ENCODE peak calls at places on chromosomes 16 and 17, in five cellular contexts. C, A, D, X and U are unnamed samples.

GRCh38 chr17:81231121-81231645 is 7.7 kb downstream of the TEPSIN start:
- DNase-seq in D (no peak), A (no peak), C (no peak), X (no peak), U (no peak)

GRCh38 chr17:36652716-36653115 is 51.3 kb downstream of the MRM1 start:
- DNase-seq in X (peak), D (no peak), A (no peak), C (no peak), U (no peak)

GRCh38 chr16:72612271-72612670 is 435.7 kb downstream of the ZFHX3 start:
- DNase-seq in D (no peak), C (no peak), X (no peak), A (no peak), U (no peak)

GRCh38 chr17:17063546-17064122 is 21.4 kb downstream of the MPRIP start:
- DNase-seq in C (no peak), X (no peak), A (peak), D (no peak), U (no peak)

GRCh38 chr16:81908466-81909230 is 102.6 kb downstream of the SDR42E1 start:
- DNase-seq in D (no peak), X (peak), A (no peak), C (no peak), U (no peak)

GRCh38 chr17:59785091-59785799 is 77.8 kb downstream of the VMP1 start:
- DNase-seq in A (no peak), D (no peak), C (no peak), X (no peak), U (no peak)

GRCh38 chr17:15490634-15491261 is 23.3 kb upstream of the CDRT4 start:
- DNase-seq in C (no peak), D (no peak), A (peak), X (no peak), U (no peak)

GRCh38 chr17:1724869-1725641 is 551 bp downstream of the WDR81 start:
- DNase-seq in D (no peak), A (no peak), C (no peak), X (no peak), U (no peak)

GRCh38 chr16:88437367-88437964 is 15.6 kb upstream of the ZFPM1 start:
- DNase-seq in D (no peak), X (no peak), C (no peak), A (no peak), U (peak)

GRCh38 chr17:79522414-79522813 is 88.4 kb downstream of the RBFOX3 start:
- DNase-seq in A (no peak), C (no peak), D (no peak), X (no peak), U (no peak)

GRCh38 chr17:46894476-46895151 is 28.3 kb upstream of the GOSR2 start:
- DNase-seq in A (no peak), C (no peak), D (no peak), X (no peak), U (no peak)

GRCh38 chr17:38798614-38799500 is 499 bp downstream of the PIP4K2B start:
- DNase-seq in A (peak), D (no peak), C (no peak), X (no peak), U (no peak)

GRCh38 chr17:45022288-45022648 is 29.2 kb downstream of the DCAKD start:
- DNase-seq in D (no peak), C (no peak), X (no peak), A (no peak), U (no peak)

GRCh38 chr17:47205419-47205963 is 3.7 kb upstream of the MYL4 start:
- DNase-seq in C (no peak), X (no peak), D (no peak), A (peak), U (no peak)

GRCh38 chr17:6108987-6109386 is 38.8 kb downstream of the WSCD1 start:
- DNase-seq in C (no peak), X (no peak), D (no peak), A (no peak), U (no peak)

GRCh38 chr17:42623732-42624596 is 14.5 kb downstream of the TUBG1 start:
- DNase-seq in C (no peak), D (no peak), A (no peak), X (peak), U (no peak)

GRCh38 chr16:87553174-87553573 is 49.1 kb upstream of the JPH3 start:
- DNase-seq in C (no peak), D (no peak), A (no peak), X (no peak), U (no peak)

GRCh38 chr16:87667443-87667842 is 65.1 kb downstream of the JPH3 start:
- DNase-seq in A (no peak), C (no peak), X (no peak), D (no peak), U (no peak)

GRCh38 chr16:86277236-86277635 is 233.1 kb upstream of the FOXF1 start:
- DNase-seq in X (no peak), D (no peak), C (no peak), A (no peak), U (no peak)

GRCh38 chr17:31738067-31738466 is 121.0 kb downstream of the COPRS start:
- DNase-seq in X (no peak), A (no peak), D (no peak), C (no peak), U (no peak)

GRCh38 chr16:67141391-67141790 is 9.4 kb downstream of the B3GNT9 start:
- DNase-seq in D (no peak), A (no peak), X (no peak), C (no peak), U (no peak)

GRCh38 chr16:85549766-85550421 is 63.2 kb upstream of the GSE1 start:
- DNase-seq in X (no peak), A (no peak), C (no peak), D (no peak), U (no peak)

GRCh38 chr17:71494456-71494855 is 626.4 kb upstream of the SOX9 start:
- DNase-seq in X (no peak), D (no peak), C (peak), A (no peak), U (no peak)

DNA sequence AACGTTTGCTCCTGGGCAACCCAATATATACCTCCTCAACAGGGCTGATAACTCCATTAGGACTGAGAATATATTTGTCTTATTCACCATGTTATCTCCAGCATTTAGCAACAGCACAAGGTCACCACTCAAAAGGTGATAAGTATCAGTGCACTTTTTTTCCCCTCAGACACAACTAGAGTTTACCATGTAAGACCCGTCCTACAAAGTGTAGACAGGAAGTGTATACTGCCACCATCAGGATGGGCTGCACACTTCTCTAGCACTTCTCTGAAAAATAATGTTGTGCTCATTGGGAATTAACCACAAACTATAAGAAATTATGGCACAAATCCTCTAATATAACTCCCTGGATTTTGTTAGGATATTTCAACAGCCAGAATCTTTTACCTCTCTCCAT is 5.7 kb upstream of the VAT1L start:
- DNase-seq in D (no peak), X (no peak), A (no peak), C (no peak), U (no peak)
- TF ChIP-seq CTCF in D (peak), X (no peak), A (peak), C (peak), U (peak)

DNA sequence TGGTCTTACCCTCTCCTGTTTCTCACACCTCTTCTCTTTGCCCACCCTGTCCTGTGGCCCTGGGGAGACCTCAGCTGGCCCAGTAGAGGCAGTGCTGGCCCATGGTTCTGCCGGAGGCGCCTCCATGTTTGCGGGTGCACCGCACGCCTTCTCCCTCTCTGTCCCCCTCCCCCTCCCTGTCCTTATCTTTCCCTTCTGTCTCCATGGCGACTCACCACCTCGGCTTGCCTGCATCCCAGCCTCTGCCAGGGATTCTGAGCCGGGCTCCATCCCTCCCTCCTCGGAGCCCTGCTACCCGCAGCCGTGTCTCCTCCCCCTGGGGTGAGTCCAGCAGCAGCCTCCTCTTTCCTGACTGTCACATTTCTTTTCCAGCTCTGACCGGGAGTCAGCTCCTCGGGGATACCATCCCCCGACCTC is at the start of gene RNF112:
- DNase-seq in C (no peak), X (no peak), D (no peak), A (no peak), U (no peak)
- TF ChIP-seq CTCF in C (no peak), X (no peak), D (no peak), A (peak), U (no peak)

DNA sequence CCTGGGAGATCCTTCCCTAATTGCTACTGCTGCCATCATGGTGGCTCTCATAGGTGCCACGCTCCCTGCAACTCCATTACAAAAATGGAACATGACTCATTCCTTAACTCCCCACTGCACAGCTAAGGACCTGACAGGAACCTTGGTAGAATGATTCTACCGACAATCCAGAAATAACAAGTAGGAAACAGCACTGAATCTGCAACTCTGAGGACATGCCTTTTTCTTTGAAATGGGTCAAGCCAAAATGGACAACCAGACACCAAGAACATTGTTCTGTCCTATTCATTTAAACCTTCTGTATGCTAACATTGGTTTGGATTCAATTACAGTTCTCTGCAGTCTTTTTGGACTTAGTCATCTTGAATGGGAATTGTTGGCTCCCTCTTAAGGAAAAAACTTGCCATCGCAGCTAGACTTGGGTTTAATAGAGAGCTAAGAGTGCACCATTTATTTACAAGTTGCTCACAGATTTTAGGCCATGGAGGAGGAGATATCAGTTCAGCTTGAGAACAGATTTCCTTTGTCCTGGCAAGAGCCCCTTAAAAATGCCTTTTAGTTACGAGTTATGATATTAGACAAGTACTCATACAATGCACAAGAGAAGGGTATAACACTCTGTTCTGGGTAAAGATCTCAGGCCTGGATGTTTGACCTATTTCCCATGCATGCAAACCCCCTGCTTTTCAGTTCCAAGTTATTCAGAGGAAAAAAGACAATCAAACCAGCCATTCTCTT is 20.9 kb upstream of the NSRP1 start:
- DNase-seq in D (peak), A (no peak), X (no peak), C (peak), U (no peak)
- TF ChIP-seq CTCF in D (peak), A (peak), X (peak), C (peak), U (peak)

GRCh38 chr17:67272312-67273050 is 27.5 kb upstream of the HELZ start:
- DNase-seq in C (no peak), A (no peak), X (no peak), D (no peak), U (no peak)
- TF ChIP-seq CTCF in C (peak), A (no peak), X (no peak), D (no peak), U (peak)

DNA sequence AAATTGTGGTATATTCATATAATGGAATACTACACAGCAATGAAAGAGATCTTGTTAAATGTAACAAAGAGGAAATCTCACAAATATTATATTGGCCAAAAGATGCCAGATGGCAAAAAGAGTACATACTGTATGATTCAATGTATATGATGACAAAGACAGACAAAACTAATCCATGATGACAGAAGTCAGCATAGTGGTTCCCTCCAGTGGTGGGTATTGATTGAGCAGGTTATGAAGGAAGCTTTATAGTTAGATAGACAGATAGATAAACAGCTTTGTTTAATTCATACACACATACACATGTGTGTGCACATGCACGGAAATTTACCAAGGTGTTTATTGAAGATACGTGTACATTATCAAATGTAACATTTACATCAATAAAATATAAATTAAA is 74.4 kb upstream of the SMIM36 start:
- DNase-seq in X (no peak), A (no peak), C (no peak), D (no peak), U (no peak)
- TF ChIP-seq CTCF in X (no peak), A (no peak), C (no peak), D (no peak), U (no peak)

GRCh38 chr16:30401768-30402425 is 5.5 kb upstream of the ZNF771 start:
- DNase-seq in D (no peak), C (no peak), A (no peak), X (no peak), U (no peak)

GRCh38 chr16:30407794-30408534 is 558 bp downstream of the ZNF771 start:
- DNase-seq in X (no peak), D (no peak), C (no peak), A (no peak), U (no peak)

GRCh38 chr16:30409125-30410060 is 2.0 kb downstream of the ZNF771 start:
- DNase-seq in C (no peak), X (no peak), A (peak), D (peak), U (peak)

DNA sequence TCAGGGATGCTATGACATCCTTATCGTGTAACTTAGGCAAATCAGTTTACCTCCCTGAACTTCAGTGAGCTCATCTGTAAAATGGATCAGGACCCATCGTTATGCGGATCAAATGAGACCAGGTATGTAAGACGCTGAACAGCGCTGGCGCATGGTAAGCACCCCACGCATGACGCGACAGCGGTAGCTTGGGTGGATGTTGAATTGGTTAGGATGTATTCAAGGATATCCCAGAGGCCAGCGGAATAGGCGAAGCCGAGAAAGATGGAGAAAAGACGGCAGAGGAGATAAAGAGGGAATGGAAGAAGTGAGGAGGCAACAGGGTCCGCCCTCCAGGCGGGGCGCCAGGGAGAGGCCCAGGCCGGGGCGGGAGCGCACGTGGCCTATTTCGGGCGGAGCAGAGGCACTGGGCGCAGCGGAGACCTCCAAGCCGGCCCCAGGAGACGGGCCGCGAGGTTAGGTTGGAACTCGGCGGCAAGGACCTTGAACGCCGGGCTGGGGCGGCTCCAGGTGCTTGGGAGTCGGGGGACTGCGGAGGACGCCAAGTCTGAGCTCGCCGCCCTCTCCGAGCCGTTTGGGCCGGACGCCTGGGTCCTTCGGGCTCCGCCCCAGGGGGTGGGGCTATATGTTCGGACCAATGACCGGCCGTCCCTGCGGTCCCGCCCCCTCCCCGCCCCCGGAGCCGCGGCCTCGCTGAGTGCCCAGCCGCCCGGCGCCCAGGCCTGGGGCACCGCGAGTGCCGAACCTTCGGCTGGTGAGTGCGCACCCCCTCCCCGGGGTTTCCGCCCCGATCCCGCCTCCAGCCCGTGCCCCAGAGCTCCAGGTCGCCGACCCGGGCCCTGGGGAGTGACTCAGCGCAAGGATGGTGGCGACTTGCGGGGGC is at the start of gene ZNF771:
- DNase-seq in X (no peak), C (no peak), D (no peak), A (peak), U (peak)
- TF ChIP-seq CTCF in X (no peak), C (no peak), D (no peak), A (no peak), U (peak)

GRCh38 chr17:28643979-28644781 is 778 bp downstream of the BLTP2 start:
- DNase-seq in X (no peak), A (peak), D (no peak), C (no peak), U (peak)
- TF ChIP-seq CTCF in X (peak), A (peak), D (peak), C (peak), U (peak)